ENCODE peak calls at places on chromosomes 16 and 17, in four cellular contexts. Y is CD4-positive, alpha-beta T cell; G is GF-D8; Z is COR-L47. J is an unnamed sample.
A peak's percentile ranks its signal among the peaks of the same experiment; 100 is the strongest.

GRCh38 chr16:80971814-80972213 is 34.9 kb downstream of the CMC2 start:
- DNase-seq in Y (no peak), G (no peak), Z (no peak), J (no peak)

GRCh38 chr16:23679274-23679985 is 741 bp downstream of the PLK1 start:
- DNase-seq in Y (no peak), G (peak; percentile 25), Z (peak; percentile 1), J (no peak)

GRCh38 chr17:72556944-72557826 is 436.4 kb downstream of the SOX9 start:
- DNase-seq in Y (peak; percentile 52), G (no peak), Z (peak; percentile 79), J (peak; percentile 16)

GRCh38 chr16:8241408-8241807 is 348.9 kb downstream of the TMEM114 start:
- DNase-seq in Y (no peak), G (no peak), Z (no peak), J (no peak)

GRCh38 chr17:80720624-80721577 is 176.3 kb downstream of the RPTOR start:
- DNase-seq in Y (peak; percentile 61), G (no peak), Z (no peak), J (no peak)

GRCh38 chr16:85284138-85284897 is 172.0 kb upstream of the CIBAR2 start:
- DNase-seq in Y (no peak), G (no peak), Z (no peak), J (no peak)

GRCh38 chr16:67703626-67704025 is 15.5 kb downstream of the GFOD2 start:
- DNase-seq in Y (no peak), G (no peak), Z (no peak), J (no peak)

GRCh38 chr16:50704245-50704644 is 10.8 kb downstream of the NOD2 start:
- DNase-seq in Y (no peak), G (no peak), Z (no peak), J (no peak)

GRCh38 chr17:63150994-63151464 is 185.0 kb downstream of the TANC2 start:
- DNase-seq in Y (no peak), G (no peak), Z (no peak), J (no peak)

GRCh38 chr16:86566601-86566965 is at the start of gene FOXC2:
- DNase-seq in Y (peak; percentile 39), G (no peak), Z (no peak), J (peak; percentile 19)